ENCODE peak calls at places on chromosomes 5 and 9, in five cellular contexts. One of them, this sample, is unnamed.

GRCh38 chr9:122988141-122988540 is 45.3 kb upstream of the GPR21 start:
- DNase-seq in ELF-1: no peak
- DNase-seq in left cardiac atrium: no peak
- DNase-seq in effector CD4-positive, alpha-beta T cell: no peak
- DNase-seq in heart right ventricle: no peak
- DNase-seq in this sample: no peak

GRCh38 chr9:131837316-131837715 is 97.4 kb upstream of the RAPGEF1 start:
- DNase-seq in heart right ventricle: peak; percentile 33
- DNase-seq in left cardiac atrium: peak; percentile 43
- DNase-seq in ELF-1: no peak
- DNase-seq in effector CD4-positive, alpha-beta T cell: no peak
- DNase-seq in this sample: peak; percentile 32

GRCh38 chr5:131303537-131303936 is 39.7 kb downstream of the CDC42SE2 start:
- DNase-seq in heart right ventricle: no peak
- DNase-seq in ELF-1: no peak
- DNase-seq in left cardiac atrium: no peak
- DNase-seq in effector CD4-positive, alpha-beta T cell: no peak
- DNase-seq in this sample: no peak

GRCh38 chr9:35035851-35036701 is 36.3 kb downstream of the VCP start:
- DNase-seq in effector CD4-positive, alpha-beta T cell: peak; percentile 23
- DNase-seq in left cardiac atrium: peak; percentile 84
- DNase-seq in heart right ventricle: peak; percentile 46
- DNase-seq in ELF-1: peak; percentile 87
- DNase-seq in this sample: peak; percentile 63

GRCh38 chr9:76658510-76659231 is 105.6 kb upstream of the PCA3 start:
- DNase-seq in ELF-1: no peak
- DNase-seq in left cardiac atrium: no peak
- DNase-seq in heart right ventricle: no peak
- DNase-seq in effector CD4-positive, alpha-beta T cell: no peak
- DNase-seq in this sample: no peak

GRCh38 chr5:134007581-134008256 is 2.9 kb upstream of the VDAC1 start:
- DNase-seq in left cardiac atrium: peak; percentile 40
- DNase-seq in heart right ventricle: no peak
- DNase-seq in effector CD4-positive, alpha-beta T cell: no peak
- DNase-seq in ELF-1: peak; percentile 43
- DNase-seq in this sample: no peak

GRCh38 chr9:126307306-126308061 is 19.1 kb upstream of the MVB12B start:
- DNase-seq in ELF-1: no peak
- DNase-seq in heart right ventricle: no peak
- DNase-seq in left cardiac atrium: no peak
- DNase-seq in effector CD4-positive, alpha-beta T cell: no peak
- DNase-seq in this sample: no peak

GRCh38 chr5:18379189-18379588 is 744.9 kb downstream of the TAF11L14 start:
- DNase-seq in effector CD4-positive, alpha-beta T cell: no peak
- DNase-seq in ELF-1: no peak
- DNase-seq in heart right ventricle: no peak
- DNase-seq in left cardiac atrium: no peak
- DNase-seq in this sample: no peak

GRCh38 chr5:142720561-142721275 is 34.8 kb upstream of the FGF1 start:
- DNase-seq in effector CD4-positive, alpha-beta T cell: no peak
- DNase-seq in heart right ventricle: no peak
- DNase-seq in left cardiac atrium: peak; percentile 41
- DNase-seq in ELF-1: no peak
- DNase-seq in this sample: no peak

GRCh38 chr9:131562032-131562959 is 17.0 kb downstream of the PRRT1B start:
- DNase-seq in heart right ventricle: no peak
- DNase-seq in effector CD4-positive, alpha-beta T cell: no peak
- DNase-seq in ELF-1: peak; percentile 61
- DNase-seq in left cardiac atrium: no peak
- DNase-seq in this sample: no peak

GRCh38 chr5:94577466-94578245 is 40.7 kb downstream of the KIAA0825 start:
- DNase-seq in heart right ventricle: no peak
- DNase-seq in left cardiac atrium: no peak
- DNase-seq in effector CD4-positive, alpha-beta T cell: no peak
- DNase-seq in ELF-1: no peak
- DNase-seq in this sample: no peak

GRCh38 chr9:121815084-121815483 is 163.7 kb downstream of the DAB2IP start:
- DNase-seq in ELF-1: no peak
- DNase-seq in heart right ventricle: no peak
- DNase-seq in effector CD4-positive, alpha-beta T cell: no peak
- DNase-seq in left cardiac atrium: no peak
- DNase-seq in this sample: no peak

GRCh38 chr5:60810438-60811085 is 33.5 kb downstream of the ELOVL7 start:
- DNase-seq in ELF-1: no peak
- DNase-seq in effector CD4-positive, alpha-beta T cell: no peak
- DNase-seq in left cardiac atrium: no peak
- DNase-seq in heart right ventricle: no peak
- DNase-seq in this sample: no peak

GRCh38 chr5:33679791-33680190 is 212.0 kb downstream of the ADAMTS12 start:
- DNase-seq in ELF-1: no peak
- DNase-seq in effector CD4-positive, alpha-beta T cell: no peak
- DNase-seq in left cardiac atrium: no peak
- DNase-seq in heart right ventricle: no peak
- DNase-seq in this sample: no peak

GRCh38 chr5:107513337-107514125 is 157.2 kb downstream of the EFNA5 start:
- DNase-seq in heart right ventricle: no peak
- DNase-seq in effector CD4-positive, alpha-beta T cell: no peak
- DNase-seq in ELF-1: no peak
- DNase-seq in left cardiac atrium: no peak
- DNase-seq in this sample: no peak

GRCh38 chr9:94096819-94097577 is 12.7 kb downstream of the PTPDC1 start:
- DNase-seq in effector CD4-positive, alpha-beta T cell: no peak
- DNase-seq in ELF-1: no peak
- DNase-seq in heart right ventricle: no peak
- DNase-seq in left cardiac atrium: no peak
- DNase-seq in this sample: no peak

GRCh38 chr9:111356567-111357244 is 26.7 kb upstream of the OR2K2 start:
- DNase-seq in heart right ventricle: no peak
- DNase-seq in left cardiac atrium: no peak
- DNase-seq in ELF-1: peak; percentile 24
- DNase-seq in effector CD4-positive, alpha-beta T cell: no peak
- DNase-seq in this sample: no peak

GRCh38 chr5:127227881-127228280 is 62.7 kb upstream of the MEGF10 start:
- DNase-seq in left cardiac atrium: no peak
- DNase-seq in heart right ventricle: no peak
- DNase-seq in ELF-1: no peak
- DNase-seq in effector CD4-positive, alpha-beta T cell: no peak
- DNase-seq in this sample: no peak